ENCODE peak calls at places on chromosomes 4 and X, in four cellular contexts. Z is effector memory CD4-positive, alpha-beta T cell; B is left ventricle myocardium inferior; V is fibroblast of lung. P is an unnamed sample.

GRCh38 chrX:134186362-134187121 is 50.4 kb upstream of the CCDC160 start:
- DNase-seq in Z (peak; percentile 28), V (no peak), B (no peak), P (peak; percentile 71)

GRCh38 chrX:1093112-1093511 is 119.3 kb downstream of the CRLF2 start:
- DNase-seq in B (no peak), V (no peak), Z (no peak), P (peak; percentile 30)

GRCh38 chr4:147088141-147088540 is 142.5 kb upstream of the TTC29 start:
- DNase-seq in B (no peak), Z (no peak), V (peak; percentile 47), P (no peak)

GRCh38 chrX:119503484-119503861 is 35.2 kb downstream of the SLC25A5 start:
- DNase-seq in Z (no peak), B (no peak), V (peak; percentile 73), P (no peak)

GRCh38 chr4:122819708-122820449 is 6.8 kb upstream of the FGF2 start:
- DNase-seq in V (peak; percentile 38), Z (no peak), B (no peak), P (no peak)

GRCh38 chrX:103017542-103017941 is 46.4 kb downstream of the BEX1 start:
- DNase-seq in Z (no peak), B (no peak), V (no peak), P (no peak)

GRCh38 chrX:47498411-47498810 is 15.4 kb upstream of the ZNF41 start:
- DNase-seq in Z (no peak), B (no peak), V (no peak), P (no peak)

GRCh38 chr4:137558951-137559350 is 26.7 kb upstream of the PCDH18 start:
- DNase-seq in V (peak; percentile 56), B (no peak), Z (no peak), P (no peak)

GRCh38 chrX:115017455-115017854 is at the start of gene IL13RA2:
- DNase-seq in V (peak; percentile 15), B (no peak), Z (no peak), P (no peak)

GRCh38 chr4:3689006-3689405 is 77.2 kb upstream of the ADRA2C start:
- DNase-seq in B (no peak), Z (no peak), V (no peak), P (no peak)

GRCh38 chrX:19344661-19345060 is 934 bp downstream of the PDHA1 start:
- DNase-seq in Z (no peak), V (no peak), B (no peak), P (no peak)

GRCh38 chr4:70903282-70903603 is 1.1 kb downstream of the MOB1B start:
- DNase-seq in V (no peak), Z (no peak), B (no peak), P (no peak)

GRCh38 chr4:151522790-151523332 is 113.9 kb downstream of the FHIP1A start:
- DNase-seq in V (no peak), Z (no peak), B (no peak), P (no peak)

GRCh38 chr4:145734576-145735329 is 54.8 kb downstream of the C4orf51 start:
- DNase-seq in B (no peak), V (peak; percentile 89), Z (no peak), P (no peak)

GRCh38 chr4:3305610-3306371 is 13.0 kb downstream of the RGS12 start:
- DNase-seq in B (no peak), Z (no peak), V (no peak), P (no peak)

GRCh38 chr4:79247695-79248394 is 78.0 kb downstream of the NAA11 start:
- DNase-seq in V (no peak), Z (no peak), B (no peak), P (no peak)

GRCh38 chr4:77471821-77472495 is 133.7 kb upstream of the CXCL13 start:
- DNase-seq in B (no peak), Z (no peak), V (no peak), P (no peak)

GRCh38 chrX:97400492-97400891 is 516.8 kb downstream of the RPA4 start:
- DNase-seq in B (no peak), V (no peak), Z (no peak), P (no peak)

GRCh38 chr4:38529189-38530115 is 134.5 kb upstream of the KLF3 start:
- DNase-seq in Z (no peak), V (no peak), B (peak; percentile 20), P (peak; percentile 67)

GRCh38 chr4:174365018-174365587 is 81.4 kb downstream of the CEP44 start:
- DNase-seq in B (no peak), V (peak; percentile 61), Z (no peak), P (peak; percentile 18)

GRCh38 chr4:22237155-22237751 is 278.6 kb downstream of the ADGRA3 start:
- DNase-seq in V (peak; percentile 4), B (no peak), Z (no peak), P (no peak)

GRCh38 chr4:111991797-111992196 is 153.5 kb upstream of the FAM241A start:
- DNase-seq in B (no peak), Z (no peak), V (peak; percentile 65), P (no peak)

GRCh38 chr4:102536768-102537167 is 35.6 kb downstream of the NFKB1 start:
- DNase-seq in B (no peak), V (no peak), Z (no peak), P (no peak)

GRCh38 chr4:150316332-150317205 is 238.3 kb downstream of the DCLK2 start:
- DNase-seq in V (peak; percentile 60), B (no peak), Z (no peak), P (no peak)

GRCh38 chrX:132226169-132226568 is 6.9 kb upstream of the RAP2C start:
- DNase-seq in B (no peak), Z (no peak), V (peak; percentile 38), P (no peak)

GRCh38 chr4:153759407-153760226 is at the start of gene RNF175:
- DNase-seq in Z (no peak), B (no peak), V (no peak), P (no peak)

GRCh38 chrX:107823456-107823855 is 2.2 kb upstream of the MID2 start:
- DNase-seq in V (peak; percentile 91), Z (no peak), B (no peak), P (no peak)

GRCh38 chr4:188904617-188905016 is 765.4 kb downstream of the TRIML1 start:
- DNase-seq in V (no peak), Z (no peak), B (no peak), P (no peak)

GRCh38 chr4:183157215-183157614 is 58.2 kb downstream of the WWC2 start:
- DNase-seq in B (no peak), V (no peak), Z (no peak), P (no peak)

GRCh38 chrX:42246814-42247213 is 323.5 kb upstream of the CASK start:
- DNase-seq in B (no peak), V (no peak), Z (no peak), P (no peak)

GRCh38 chr4:47239649-47240048 is 208.3 kb downstream of the GABRB1 start:
- DNase-seq in V (no peak), B (no peak), Z (no peak), P (no peak)

GRCh38 chr4:123244233-123244632 is 152.4 kb upstream of the SPRY1 start:
- DNase-seq in B (peak; percentile 61), Z (no peak), V (peak; percentile 58), P (no peak)

GRCh38 chr4:93888308-93888707 is 59.8 kb downstream of the ATOH1 start:
- DNase-seq in B (no peak), Z (no peak), V (no peak), P (no peak)

GRCh38 chr4:36269116-36269515 is 12.3 kb upstream of the DTHD1 start:
- DNase-seq in Z (peak; percentile 32), V (no peak), B (no peak), P (peak; percentile 81)

GRCh38 chrX:87434618-87435017 is 83.0 kb upstream of the KLHL4 start:
- DNase-seq in V (no peak), B (no peak), Z (no peak), P (no peak)

DNA sequence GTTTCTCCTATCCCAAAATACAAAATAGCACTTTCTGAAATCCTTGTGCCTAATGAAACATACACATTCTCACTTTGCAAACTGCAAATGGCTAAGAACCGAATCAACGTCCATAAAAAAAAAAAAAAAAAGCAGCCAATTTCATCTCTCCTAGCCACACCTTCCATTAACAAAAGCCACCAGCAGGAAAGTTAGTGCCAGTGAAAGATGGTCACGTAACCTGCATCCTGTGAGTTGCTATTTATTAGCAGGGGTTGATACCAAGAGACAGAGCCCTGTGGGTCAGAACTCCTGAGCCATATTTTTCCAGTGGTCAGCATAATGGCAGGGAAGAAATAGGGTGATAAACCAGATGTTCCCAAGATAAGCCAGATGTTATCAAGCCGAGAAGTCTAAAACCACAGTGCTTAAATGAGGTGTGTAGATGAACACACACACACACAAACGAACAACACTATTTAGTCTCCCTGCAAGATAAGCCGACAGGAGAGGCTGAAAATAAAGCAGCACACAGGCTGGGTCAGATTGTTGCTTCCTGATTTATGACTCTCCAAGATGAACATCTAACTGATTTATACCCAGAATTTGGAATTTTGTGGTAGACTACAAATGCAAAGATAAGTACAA is 11.5 kb downstream of the PPARGC1A start:
- DNase-seq in B (no peak), Z (no peak), V (no peak), P (no peak)
- H3K27ac ChIP-seq in B (peak overlapping the region; percentile 94), Z (no peak overlapping the region), V (no peak overlapping the region), P (no peak overlapping the region)

GRCh38 chr4:7762376-7763040 is 177.2 kb downstream of the AFAP1 start:
- DNase-seq in V (no peak), B (no peak), Z (no peak), P (no peak)
- H3K36me3 ChIP-seq in V (peaks cover 18% of the 10 kb centered on the region), B (peaks cover 1% of the 10 kb centered on the region), Z (peaks cover 12% of the 10 kb centered on the region), P (no peaks in the 10 kb centered on the region)

DNA sequence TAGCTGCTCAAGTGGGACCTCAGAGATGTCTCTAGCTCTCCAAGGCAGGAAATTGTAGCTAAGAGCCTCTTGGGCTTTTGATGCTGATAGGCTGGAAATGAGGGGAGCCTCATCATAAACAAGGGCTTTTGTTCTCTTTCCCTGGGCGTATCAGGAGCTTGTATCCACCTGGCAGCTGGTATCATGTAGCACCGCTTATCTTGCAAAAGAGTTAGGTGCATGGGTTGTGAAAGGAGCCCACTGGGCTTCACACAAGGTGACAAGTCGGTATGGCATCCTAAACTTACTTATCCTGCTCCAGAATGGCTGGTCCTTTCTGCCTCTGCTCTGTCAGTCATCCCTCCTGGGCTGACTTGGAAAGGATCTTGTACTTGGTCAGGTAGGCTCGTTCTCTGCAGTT is 565.8 kb downstream of the GRXCR1 start:
- DNase-seq in V (no peak), Z (no peak), B (no peak), P (no peak)
- H3K27ac ChIP-seq in V (no peak overlapping the region), Z (no peak overlapping the region), B (no peak overlapping the region), P (no peak overlapping the region)

GRCh38 chr4:139524062-139524631 is 31.9 kb downstream of the SETD7 start:
- DNase-seq in B (no peak), V (no peak), Z (no peak), P (no peak)

GRCh38 chr4:139522457-139522856 is 33.6 kb downstream of the SETD7 start:
- DNase-seq in Z (no peak), B (no peak), V (no peak), P (no peak)

GRCh38 chr4:139525414-139525813 is 30.6 kb downstream of the SETD7 start:
- DNase-seq in Z (no peak), B (no peak), V (no peak), P (no peak)

GRCh38 chr4:139521764-139522373 is 34.1 kb downstream of the SETD7 start:
- DNase-seq in V (no peak), B (no peak), Z (no peak), P (no peak)

DNA sequence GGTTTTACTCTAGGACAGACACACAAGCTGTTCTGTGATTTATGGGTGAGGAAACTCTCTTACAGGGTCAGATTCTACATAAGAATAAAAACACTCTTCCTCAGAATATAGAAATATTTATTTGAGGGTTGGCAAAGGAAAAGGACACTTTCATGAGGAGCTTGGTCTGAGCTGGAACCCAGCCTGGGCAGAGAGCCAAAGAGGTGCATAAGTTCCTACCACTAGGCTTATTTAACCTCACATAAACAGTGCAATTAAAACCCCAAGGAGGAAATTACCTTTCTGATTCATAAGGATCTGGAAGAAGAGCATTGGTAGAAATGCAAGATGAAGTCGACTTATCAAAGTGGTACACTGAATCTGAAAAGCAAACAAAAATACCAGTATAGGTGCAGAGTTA is 32.9 kb downstream of the SETD7 start:
- DNase-seq in B (peak; percentile 29), V (no peak), Z (no peak), P (no peak)
- H3K36me3 ChIP-seq in B (peaks cover 89% of the 10 kb centered on the region), V (peaks cover 6% of the 10 kb centered on the region), Z (peaks cover 34% of the 10 kb centered on the region), P (peaks cover 6% of the 10 kb centered on the region)